ENCODE peak calls at places on chromosome 16, in ten cellular contexts. M is amniotic stem cell; I is effector CD4-positive, alpha-beta T cell; W is stimulated activated CD8-positive, alpha-beta memory T cell treated with anti-CD3 and anti-CD28 coated beads, Interleukin-4, amount 100 ng/mL, for 48 hours; N is NCI-H446 treated with DMSO at 0.1 percent for 48 hours; P is ovary; S is iris pigment epithelial cell; X is stimulated activated CD4-positive, alpha-beta T cell treated with anti-CD3 and anti-CD28 coated beads, Interleukin-12 subunit alpha, Interleukin-12 subunit beta, amount 100 ng/mL, for 24 hours; O is cortex of kidney; F is GM23338. Q is an unnamed sample.
A peak's percentile ranks its signal among the peaks of the same experiment; 100 is the strongest.

GRCh38 chr16:69711115-69711740 is 15.1 kb downstream of the NQO1 start:
- DNase-seq in P (peak; percentile 52), M (no peak), N (no peak), W (no peak), O (no peak), S (peak; percentile 85), F (no peak), X (no peak), I (no peak), Q (peak; percentile 62)

GRCh38 chr16:67349172-67349571 is 22.6 kb downstream of the LRRC36 start:
- DNase-seq in S (peak; percentile 28), O (no peak), W (no peak), F (peak; percentile 48), I (no peak), M (no peak), P (no peak), X (no peak), N (no peak), Q (peak; percentile 54)

GRCh38 chr16:27776556-27776955 is 226.6 kb downstream of the KATNIP start:
- DNase-seq in W (no peak), X (no peak), N (no peak), P (no peak), I (no peak), O (no peak), M (no peak), S (no peak), F (no peak), Q (no peak)

GRCh38 chr16:74999683-75000480 is 1.1 kb downstream of the ZNRF1 start:
- DNase-seq in I (peak; percentile 41), X (peak; percentile 52), S (peak; percentile 25), N (no peak), F (peak; percentile 80), P (peak; percentile 71), O (no peak), W (peak; percentile 68), M (no peak), Q (peak; percentile 52)

GRCh38 chr16:54140057-54140787 is 146.4 kb downstream of the IRX3 start:
- DNase-seq in I (no peak), M (no peak), F (no peak), P (no peak), W (no peak), O (no peak), S (peak; percentile 41), X (no peak), N (no peak), Q (no peak)

GRCh38 chr16:71628810-71629209 is 2.8 kb downstream of the MARVELD3 start:
- DNase-seq in O (no peak), I (no peak), M (no peak), P (no peak), X (no peak), S (peak; percentile 29), F (no peak), N (no peak), W (no peak), Q (peak; percentile 24)

GRCh38 chr16:56477096-56477878 is 25.9 kb downstream of the OGFOD1 start:
- DNase-seq in P (no peak), X (no peak), N (no peak), M (peak; percentile 43), F (no peak), I (no peak), S (peak; percentile 95), W (no peak), O (no peak), Q (no peak)

GRCh38 chr16:74850027-74850426 is 75.4 kb upstream of the FA2H start:
- DNase-seq in N (no peak), F (no peak), S (no peak), I (no peak), M (no peak), O (no peak), P (no peak), W (no peak), X (no peak), Q (no peak)

GRCh38 chr16:85913688-85914422 is 14.9 kb downstream of the IRF8 start:
- DNase-seq in X (no peak), S (peak; percentile 32), M (no peak), I (no peak), N (no peak), F (no peak), P (no peak), W (no peak), O (no peak), Q (no peak)

GRCh38 chr16:66695935-66696668 is 441 bp downstream of the CMTM4 start:
- DNase-seq in S (no peak), X (no peak), N (no peak), M (no peak), O (no peak), P (peak; percentile 63), F (peak; percentile 68), I (peak; percentile 8), W (peak; percentile 35), Q (peak; percentile 80)

GRCh38 chr16:27729516-27730304 is 179.8 kb downstream of the KATNIP start:
- DNase-seq in O (no peak), I (no peak), S (peak; percentile 38), P (no peak), W (no peak), X (no peak), F (no peak), M (no peak), N (no peak), Q (no peak)

GRCh38 chr16:70768205-70768580 is 32.8 kb downstream of the VAC14 start:
- DNase-seq in M (no peak), N (no peak), W (no peak), O (no peak), I (no peak), S (no peak), P (no peak), X (no peak), F (no peak), Q (no peak)

GRCh38 chr16:10950393-10950792 is 6.0 kb downstream of the CLEC16A start:
- DNase-seq in N (no peak), O (no peak), S (peak; percentile 62), W (no peak), I (no peak), P (no peak), M (no peak), F (no peak), X (no peak), Q (no peak)

GRCh38 chr16:78866556-78866955 is 734.0 kb downstream of the MAF start:
- DNase-seq in F (no peak), O (no peak), N (no peak), I (no peak), S (no peak), P (peak; percentile 39), X (no peak), W (no peak), M (no peak), Q (no peak)

GRCh38 chr16:85513649-85514048 is 99.5 kb upstream of the GSE1 start:
- DNase-seq in X (no peak), I (no peak), P (no peak), N (no peak), F (no peak), M (no peak), S (no peak), O (no peak), W (no peak), Q (no peak)

GRCh38 chr16:8714143-8714542 is 39.7 kb downstream of the ABAT start:
- DNase-seq in I (no peak), P (no peak), W (no peak), O (no peak), F (peak; percentile 33), S (no peak), M (no peak), X (no peak), N (no peak), Q (no peak)

GRCh38 chr16:30778549-30779244 is 8.3 kb downstream of the ZNF629 start:
- DNase-seq in N (no peak), F (peak; percentile 71), S (peak; percentile 71), W (no peak), M (no peak), O (no peak), X (no peak), P (no peak), I (no peak), Q (no peak)

GRCh38 chr16:25126820-25127232 is 15.3 kb downstream of the LCMT1 start:
- DNase-seq in S (peak; percentile 92), X (peak; percentile 37), N (no peak), P (no peak), M (peak; percentile 35), O (no peak), I (no peak), W (peak; percentile 61), F (no peak), Q (peak; percentile 73)

GRCh38 chr16:11250091-11250785 is 5.8 kb downstream of the SOCS1 start:
- DNase-seq in S (peak; percentile 44), M (no peak), O (no peak), W (peak; percentile 71), P (no peak), X (no peak), N (no peak), F (peak; percentile 73), I (no peak), Q (no peak)

GRCh38 chr16:23182675-23183485 is at the start of gene SCNN1G:
- DNase-seq in N (no peak), P (no peak), O (no peak), M (no peak), I (no peak), W (peak; percentile 23), S (no peak), F (peak; percentile 52), X (no peak), Q (no peak)

GRCh38 chr16:4783951-4784336 is 4.2 kb downstream of the SEPTIN12 start:
- DNase-seq in P (no peak), X (no peak), O (no peak), F (no peak), M (no peak), W (no peak), N (no peak), S (no peak), I (no peak), Q (no peak)

GRCh38 chr16:23952128-23953041 is 116.6 kb downstream of the PRKCB start:
- DNase-seq in I (peak; percentile 15), W (peak; percentile 62), N (no peak), F (no peak), O (no peak), S (peak; percentile 1), M (no peak), X (no peak), P (no peak), Q (peak; percentile 3)

GRCh38 chr16:56399492-56399891 is 25.9 kb downstream of the AMFR start:
- DNase-seq in W (no peak), X (no peak), M (no peak), N (no peak), F (no peak), O (no peak), P (no peak), S (no peak), I (no peak), Q (no peak)

GRCh38 chr16:81545470-81546175 is 101.0 kb downstream of the CMIP start:
- DNase-seq in M (no peak), S (no peak), O (no peak), W (no peak), P (no peak), F (peak; percentile 31), I (no peak), N (no peak), X (no peak), Q (no peak)

GRCh38 chr16:54466233-54466632 is 179.6 kb upstream of the IRX3 start:
- DNase-seq in O (no peak), I (no peak), M (no peak), F (no peak), W (no peak), S (no peak), N (no peak), P (no peak), X (no peak), Q (no peak)

GRCh38 chr16:67283039-67283825 is 3.9 kb downstream of the PLEKHG4 start:
- DNase-seq in S (peak; percentile 64), M (no peak), P (no peak), O (no peak), X (no peak), I (no peak), F (no peak), W (no peak), N (no peak), Q (no peak)

GRCh38 chr16:88936008-88936912 is 40.7 kb downstream of the CBFA2T3 start:
- DNase-seq in F (no peak), O (no peak), N (peak; percentile 14), W (no peak), I (no peak), M (no peak), S (no peak), P (no peak), X (no peak), Q (peak; percentile 56)

GRCh38 chr16:80341242-80341641 is 199.6 kb upstream of the DYNLRB2 start:
- DNase-seq in F (no peak), W (no peak), S (no peak), N (no peak), X (no peak), I (no peak), P (no peak), O (no peak), M (no peak), Q (no peak)